ENCODE peak calls at places on chromosomes 7 and 10, in nine cellular contexts. One of them, this sample, is unnamed.

GRCh38 chr7:24216576-24217116 is 67.3 kb upstream of the NPY start:
- DNase-seq in ovary: no peak
- DNase-seq in adrenal gland: no peak
- DNase-seq in Peyer's patch: no peak
- DNase-seq in fibroblast of lung: peak
- DNase-seq in right lobe of liver: no peak
- DNase-seq in hepatocyte: peak
- DNase-seq in heart right ventricle: no peak
- DNase-seq in aorta: no peak
- DNase-seq in this sample: peak

GRCh38 chr7:92904292-92905131 is 68.1 kb upstream of the CDK6 start:
- DNase-seq in ovary: no peak
- DNase-seq in adrenal gland: no peak
- DNase-seq in Peyer's patch: no peak
- DNase-seq in fibroblast of lung: peak
- DNase-seq in right lobe of liver: no peak
- DNase-seq in hepatocyte: peak
- DNase-seq in heart right ventricle: no peak
- DNase-seq in aorta: no peak
- DNase-seq in this sample: no peak

GRCh38 chr7:20959281-20959680 is 172.6 kb upstream of the SP8 start:
- DNase-seq in ovary: no peak
- DNase-seq in adrenal gland: no peak
- DNase-seq in Peyer's patch: no peak
- DNase-seq in fibroblast of lung: no peak
- DNase-seq in right lobe of liver: no peak
- DNase-seq in hepatocyte: no peak
- DNase-seq in heart right ventricle: no peak
- DNase-seq in aorta: no peak
- DNase-seq in this sample: no peak

GRCh38 chr7:138924551-138925225 is 56.5 kb downstream of the KIAA1549 start:
- DNase-seq in ovary: no peak
- DNase-seq in adrenal gland: peak
- DNase-seq in Peyer's patch: no peak
- DNase-seq in fibroblast of lung: no peak
- DNase-seq in right lobe of liver: no peak
- DNase-seq in hepatocyte: no peak
- DNase-seq in heart right ventricle: no peak
- DNase-seq in aorta: no peak
- DNase-seq in this sample: peak

GRCh38 chr10:929965-930364 is 1.5 kb downstream of the LARP4B start:
- DNase-seq in ovary: no peak
- DNase-seq in adrenal gland: no peak
- DNase-seq in Peyer's patch: peak
- DNase-seq in fibroblast of lung: no peak
- DNase-seq in right lobe of liver: no peak
- DNase-seq in hepatocyte: no peak
- DNase-seq in heart right ventricle: no peak
- DNase-seq in aorta: no peak
- DNase-seq in this sample: no peak

GRCh38 chr7:93992423-93993110 is 11.6 kb downstream of the BET1 start:
- DNase-seq in ovary: no peak
- DNase-seq in adrenal gland: no peak
- DNase-seq in Peyer's patch: no peak
- DNase-seq in fibroblast of lung: no peak
- DNase-seq in right lobe of liver: no peak
- DNase-seq in hepatocyte: no peak
- DNase-seq in heart right ventricle: no peak
- DNase-seq in aorta: no peak
- DNase-seq in this sample: no peak

GRCh38 chr10:114027041-114027394 is 16.6 kb upstream of the ADRB1 start:
- DNase-seq in ovary: no peak
- DNase-seq in adrenal gland: no peak
- DNase-seq in Peyer's patch: no peak
- DNase-seq in fibroblast of lung: no peak
- DNase-seq in right lobe of liver: no peak
- DNase-seq in hepatocyte: no peak
- DNase-seq in heart right ventricle: no peak
- DNase-seq in aorta: no peak
- DNase-seq in this sample: no peak

GRCh38 chr7:44307905-44308740 is 17.3 kb downstream of the CAMK2B start:
- DNase-seq in ovary: peak
- DNase-seq in adrenal gland: no peak
- DNase-seq in Peyer's patch: peak
- DNase-seq in fibroblast of lung: no peak
- DNase-seq in right lobe of liver: peak
- DNase-seq in hepatocyte: no peak
- DNase-seq in heart right ventricle: no peak
- DNase-seq in aorta: peak
- DNase-seq in this sample: no peak

GRCh38 chr7:128166603-128167315 is 74.3 kb upstream of the LEP start:
- DNase-seq in ovary: peak
- DNase-seq in adrenal gland: no peak
- DNase-seq in Peyer's patch: peak
- DNase-seq in fibroblast of lung: no peak
- DNase-seq in right lobe of liver: peak
- DNase-seq in hepatocyte: peak
- DNase-seq in heart right ventricle: no peak
- DNase-seq in aorta: no peak
- DNase-seq in this sample: peak

GRCh38 chr7:128665057-128665456 is 7.0 kb upstream of the GARIN1A start:
- DNase-seq in ovary: no peak
- DNase-seq in adrenal gland: no peak
- DNase-seq in Peyer's patch: no peak
- DNase-seq in fibroblast of lung: no peak
- DNase-seq in right lobe of liver: no peak
- DNase-seq in hepatocyte: no peak
- DNase-seq in heart right ventricle: no peak
- DNase-seq in aorta: no peak
- DNase-seq in this sample: no peak

GRCh38 chr10:18723801-18724200 is 64.6 kb downstream of the ARL5B start:
- DNase-seq in ovary: no peak
- DNase-seq in adrenal gland: no peak
- DNase-seq in Peyer's patch: no peak
- DNase-seq in fibroblast of lung: no peak
- DNase-seq in right lobe of liver: no peak
- DNase-seq in hepatocyte: no peak
- DNase-seq in heart right ventricle: no peak
- DNase-seq in aorta: no peak
- DNase-seq in this sample: no peak

GRCh38 chr10:122173337-122173736 is 97.8 kb upstream of the BTBD16 start:
- DNase-seq in ovary: no peak
- DNase-seq in adrenal gland: no peak
- DNase-seq in Peyer's patch: no peak
- DNase-seq in fibroblast of lung: no peak
- DNase-seq in right lobe of liver: no peak
- DNase-seq in hepatocyte: no peak
- DNase-seq in heart right ventricle: peak
- DNase-seq in aorta: no peak
- DNase-seq in this sample: no peak

GRCh38 chr10:122173766-122174435 is 97.2 kb upstream of the BTBD16 start:
- DNase-seq in ovary: no peak
- DNase-seq in adrenal gland: no peak
- DNase-seq in Peyer's patch: no peak
- DNase-seq in fibroblast of lung: no peak
- DNase-seq in right lobe of liver: no peak
- DNase-seq in hepatocyte: no peak
- DNase-seq in heart right ventricle: no peak
- DNase-seq in aorta: no peak
- DNase-seq in this sample: no peak

GRCh38 chr10:122171270-122171669 is 99.8 kb upstream of the BTBD16 start:
- DNase-seq in ovary: no peak
- DNase-seq in adrenal gland: no peak
- DNase-seq in Peyer's patch: no peak
- DNase-seq in fibroblast of lung: no peak
- DNase-seq in right lobe of liver: no peak
- DNase-seq in hepatocyte: no peak
- DNase-seq in heart right ventricle: no peak
- DNase-seq in aorta: no peak
- DNase-seq in this sample: peak

GRCh38 chr10:122170802-122171201 is 100.3 kb upstream of the BTBD16 start:
- DNase-seq in ovary: no peak
- DNase-seq in adrenal gland: no peak
- DNase-seq in Peyer's patch: no peak
- DNase-seq in fibroblast of lung: no peak
- DNase-seq in right lobe of liver: no peak
- DNase-seq in hepatocyte: no peak
- DNase-seq in heart right ventricle: no peak
- DNase-seq in aorta: no peak
- DNase-seq in this sample: no peak

GRCh38 chr10:122172311-122173008 is 98.6 kb upstream of the BTBD16 start:
- DNase-seq in ovary: no peak
- DNase-seq in adrenal gland: no peak
- DNase-seq in Peyer's patch: no peak
- DNase-seq in fibroblast of lung: no peak
- DNase-seq in right lobe of liver: no peak
- DNase-seq in hepatocyte: peak
- DNase-seq in heart right ventricle: no peak
- DNase-seq in aorta: no peak
- DNase-seq in this sample: peak
- H3K27ac ChIP-seq in ovary: no peak
- H3K27ac ChIP-seq in adrenal gland: no peak
- H3K27ac ChIP-seq in Peyer's patch: no peak
- H3K27ac ChIP-seq in fibroblast of lung: no peak
- H3K27ac ChIP-seq in right lobe of liver: no peak
- H3K27ac ChIP-seq in hepatocyte: peak
- H3K27ac ChIP-seq in heart right ventricle: no peak
- H3K27ac ChIP-seq in aorta: no peak
- H3K27ac ChIP-seq in this sample: peak

DNA sequence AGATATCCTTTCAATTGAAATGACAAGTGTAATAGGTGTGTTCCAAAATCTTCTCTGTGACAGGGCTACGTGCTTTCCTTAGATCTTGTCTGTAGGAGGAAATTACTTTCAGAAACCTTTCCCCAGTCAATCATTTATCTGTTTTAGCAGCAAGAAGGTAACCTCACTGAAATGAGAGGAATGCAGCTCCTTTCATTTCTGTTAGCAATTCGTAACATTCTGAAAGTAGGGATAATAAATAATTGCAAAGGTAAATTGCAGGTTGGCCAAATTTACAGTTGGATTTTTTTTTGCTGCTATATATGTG is 245.3 kb downstream of the CELF2 start:
- DNase-seq in ovary: no peak
- DNase-seq in adrenal gland: no peak
- DNase-seq in Peyer's patch: no peak
- DNase-seq in fibroblast of lung: no peak
- DNase-seq in right lobe of liver: no peak
- DNase-seq in hepatocyte: no peak
- DNase-seq in heart right ventricle: no peak
- DNase-seq in aorta: no peak
- DNase-seq in this sample: no peak
- H3K27ac ChIP-seq in ovary: no peak
- H3K27ac ChIP-seq in adrenal gland: no peak
- H3K27ac ChIP-seq in Peyer's patch: no peak
- H3K27ac ChIP-seq in fibroblast of lung: no peak
- H3K27ac ChIP-seq in right lobe of liver: no peak
- H3K27ac ChIP-seq in hepatocyte: no peak
- H3K27ac ChIP-seq in heart right ventricle: no peak
- H3K27ac ChIP-seq in aorta: no peak
- H3K27ac ChIP-seq in this sample: no peak

DNA sequence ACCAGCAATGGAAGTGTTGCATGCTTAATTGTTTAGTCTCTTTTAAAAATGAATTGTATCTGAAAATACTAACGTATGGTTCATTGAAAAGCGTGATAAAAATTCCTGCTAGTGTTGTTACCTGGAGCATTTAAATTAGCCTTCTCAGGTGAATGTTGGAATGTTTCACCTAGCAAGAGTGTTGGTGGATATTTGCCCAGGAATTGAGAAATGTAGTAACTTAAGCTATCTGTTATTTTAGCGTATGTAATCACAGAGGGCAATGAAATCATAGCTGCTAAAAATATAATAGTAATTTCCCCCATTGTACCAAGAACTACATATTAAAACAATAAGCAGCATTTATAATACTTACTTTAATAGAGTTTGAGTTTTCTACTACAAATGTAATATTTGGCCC is 166.1 kb upstream of the KIAA1217 start:
- DNase-seq in ovary: no peak
- DNase-seq in adrenal gland: no peak
- DNase-seq in Peyer's patch: no peak
- DNase-seq in fibroblast of lung: no peak
- DNase-seq in right lobe of liver: no peak
- DNase-seq in hepatocyte: no peak
- DNase-seq in heart right ventricle: no peak
- DNase-seq in aorta: no peak
- DNase-seq in this sample: no peak
- H3K27ac ChIP-seq in ovary: no peak
- H3K27ac ChIP-seq in adrenal gland: no peak
- H3K27ac ChIP-seq in Peyer's patch: no peak
- H3K27ac ChIP-seq in fibroblast of lung: no peak
- H3K27ac ChIP-seq in right lobe of liver: no peak
- H3K27ac ChIP-seq in hepatocyte: no peak
- H3K27ac ChIP-seq in heart right ventricle: no peak
- H3K27ac ChIP-seq in aorta: no peak
- H3K27ac ChIP-seq in this sample: no peak

GRCh38 chr10:100872034-100872791 is 40.5 kb upstream of the SLF2 start:
- DNase-seq in ovary: no peak
- DNase-seq in adrenal gland: no peak
- DNase-seq in Peyer's patch: peak
- DNase-seq in fibroblast of lung: peak
- DNase-seq in right lobe of liver: no peak
- DNase-seq in hepatocyte: peak
- DNase-seq in heart right ventricle: no peak
- DNase-seq in aorta: no peak
- DNase-seq in this sample: peak

GRCh38 chr10:100874702-100875483 is 37.9 kb upstream of the SLF2 start:
- DNase-seq in ovary: no peak
- DNase-seq in adrenal gland: no peak
- DNase-seq in Peyer's patch: no peak
- DNase-seq in fibroblast of lung: no peak
- DNase-seq in right lobe of liver: no peak
- DNase-seq in hepatocyte: no peak
- DNase-seq in heart right ventricle: no peak
- DNase-seq in aorta: peak
- DNase-seq in this sample: no peak

GRCh38 chr10:100873081-100873824 is 39.5 kb upstream of the SLF2 start:
- DNase-seq in ovary: no peak
- DNase-seq in adrenal gland: no peak
- DNase-seq in Peyer's patch: no peak
- DNase-seq in fibroblast of lung: no peak
- DNase-seq in right lobe of liver: no peak
- DNase-seq in hepatocyte: no peak
- DNase-seq in heart right ventricle: no peak
- DNase-seq in aorta: no peak
- DNase-seq in this sample: no peak

GRCh38 chr10:100875484-100876166 is 37.1 kb upstream of the SLF2 start:
- DNase-seq in ovary: no peak
- DNase-seq in adrenal gland: no peak
- DNase-seq in Peyer's patch: no peak
- DNase-seq in fibroblast of lung: no peak
- DNase-seq in right lobe of liver: no peak
- DNase-seq in hepatocyte: no peak
- DNase-seq in heart right ventricle: no peak
- DNase-seq in aorta: peak
- DNase-seq in this sample: no peak

DNA sequence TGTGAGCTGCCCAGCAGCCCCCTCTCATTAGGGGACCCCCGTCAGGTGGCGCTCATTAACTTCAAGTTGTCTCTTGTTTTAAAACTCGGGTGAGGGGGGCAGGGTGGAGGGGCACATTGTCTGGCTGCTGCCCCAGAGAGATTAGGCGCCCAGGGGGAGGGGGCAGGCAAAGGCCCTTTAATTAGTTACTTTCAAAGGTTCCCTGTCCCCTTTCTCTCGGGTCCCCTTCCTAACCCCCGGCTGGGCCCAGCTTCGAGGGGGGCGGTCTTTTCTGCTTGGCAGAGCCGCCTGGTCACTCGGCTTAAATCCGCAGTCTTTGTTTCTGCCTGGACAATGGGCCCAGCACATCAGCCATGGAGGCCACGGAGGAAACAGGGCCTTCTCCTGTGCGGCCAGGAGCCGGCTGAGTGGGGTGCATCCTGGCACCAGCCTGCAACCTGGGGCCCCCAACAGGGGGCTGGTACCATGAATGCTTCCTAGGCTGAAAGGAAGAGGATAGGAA is 38.9 kb upstream of the SLF2 start:
- DNase-seq in ovary: no peak
- DNase-seq in adrenal gland: no peak
- DNase-seq in Peyer's patch: no peak
- DNase-seq in fibroblast of lung: no peak
- DNase-seq in right lobe of liver: no peak
- DNase-seq in hepatocyte: no peak
- DNase-seq in heart right ventricle: no peak
- DNase-seq in aorta: peak
- DNase-seq in this sample: no peak
- H3K27ac ChIP-seq in ovary: no peak
- H3K27ac ChIP-seq in adrenal gland: no peak
- H3K27ac ChIP-seq in Peyer's patch: no peak
- H3K27ac ChIP-seq in fibroblast of lung: no peak
- H3K27ac ChIP-seq in right lobe of liver: no peak
- H3K27ac ChIP-seq in hepatocyte: no peak
- H3K27ac ChIP-seq in heart right ventricle: no peak
- H3K27ac ChIP-seq in aorta: no peak
- H3K27ac ChIP-seq in this sample: no peak